ENCODE peak calls at places on chromosome 5, in eight cellular contexts. One of them, this sample, is unnamed.

GRCh38 chr5:68424799-68425537 is 209.4 kb downstream of the PIK3R1 start:
- DNase-seq in NT2/D1: no peak
- DNase-seq in pancreas: no peak
- DNase-seq in SJSA1: no peak
- DNase-seq in PC-3: peak; percentile 60
- DNase-seq in HCT116: peak; percentile 13
- DNase-seq in AG04450: no peak
- DNase-seq in CD8-positive, alpha-beta T cell: peak; percentile 24
- DNase-seq in this sample: no peak

GRCh38 chr5:126385509-126385908 is 37.7 kb upstream of the GRAMD2B start:
- DNase-seq in NT2/D1: no peak
- DNase-seq in pancreas: no peak
- DNase-seq in SJSA1: peak; percentile 45
- DNase-seq in PC-3: peak; percentile 67
- DNase-seq in HCT116: no peak
- DNase-seq in AG04450: no peak
- DNase-seq in CD8-positive, alpha-beta T cell: no peak
- DNase-seq in this sample: no peak

GRCh38 chr5:14108170-14108996 is 34.8 kb upstream of the TRIO start:
- DNase-seq in NT2/D1: peak; percentile 38
- DNase-seq in pancreas: peak; percentile 62
- DNase-seq in SJSA1: peak; percentile 80
- DNase-seq in PC-3: peak; percentile 91
- DNase-seq in HCT116: peak; percentile 71
- DNase-seq in AG04450: peak; percentile 73
- DNase-seq in CD8-positive, alpha-beta T cell: no peak
- DNase-seq in this sample: peak; percentile 81

GRCh38 chr5:78734094-78734845 is 85.7 kb upstream of the LHFPL2 start:
- DNase-seq in NT2/D1: no peak
- DNase-seq in pancreas: no peak
- DNase-seq in SJSA1: peak; percentile 40
- DNase-seq in PC-3: no peak
- DNase-seq in HCT116: no peak
- DNase-seq in AG04450: no peak
- DNase-seq in CD8-positive, alpha-beta T cell: no peak
- DNase-seq in this sample: no peak

GRCh38 chr5:20105915-20106314 is 117.9 kb upstream of the CDH18 start:
- DNase-seq in NT2/D1: no peak
- DNase-seq in pancreas: no peak
- DNase-seq in SJSA1: no peak
- DNase-seq in PC-3: no peak
- DNase-seq in HCT116: no peak
- DNase-seq in AG04450: no peak
- DNase-seq in CD8-positive, alpha-beta T cell: no peak
- DNase-seq in this sample: no peak

GRCh38 chr5:122145906-122146305 is 16.6 kb downstream of the ZNF474 start:
- DNase-seq in NT2/D1: no peak
- DNase-seq in pancreas: no peak
- DNase-seq in SJSA1: no peak
- DNase-seq in PC-3: no peak
- DNase-seq in HCT116: no peak
- DNase-seq in AG04450: no peak
- DNase-seq in CD8-positive, alpha-beta T cell: no peak
- DNase-seq in this sample: no peak

GRCh38 chr5:93107141-93107540 is 473.9 kb downstream of the NR2F1-AS1 start:
- DNase-seq in NT2/D1: no peak
- DNase-seq in pancreas: no peak
- DNase-seq in SJSA1: no peak
- DNase-seq in PC-3: no peak
- DNase-seq in HCT116: no peak
- DNase-seq in AG04450: no peak
- DNase-seq in CD8-positive, alpha-beta T cell: no peak
- DNase-seq in this sample: no peak

GRCh38 chr5:56917534-56917933 is 8.1 kb downstream of the SETD9 start:
- DNase-seq in NT2/D1: no peak
- DNase-seq in pancreas: no peak
- DNase-seq in SJSA1: no peak
- DNase-seq in PC-3: no peak
- DNase-seq in HCT116: no peak
- DNase-seq in AG04450: no peak
- DNase-seq in CD8-positive, alpha-beta T cell: no peak
- DNase-seq in this sample: no peak

GRCh38 chr5:80686757-80687156 is 32.0 kb upstream of the DHFR start:
- DNase-seq in NT2/D1: no peak
- DNase-seq in pancreas: no peak
- DNase-seq in SJSA1: no peak
- DNase-seq in PC-3: peak; percentile 40
- DNase-seq in HCT116: peak; percentile 2
- DNase-seq in AG04450: no peak
- DNase-seq in CD8-positive, alpha-beta T cell: no peak
- DNase-seq in this sample: no peak

GRCh38 chr5:133236976-133237375 is 185.2 kb downstream of the HSPA4 start:
- DNase-seq in NT2/D1: no peak
- DNase-seq in pancreas: no peak
- DNase-seq in SJSA1: no peak
- DNase-seq in PC-3: no peak
- DNase-seq in HCT116: no peak
- DNase-seq in AG04450: no peak
- DNase-seq in CD8-positive, alpha-beta T cell: no peak
- DNase-seq in this sample: no peak

GRCh38 chr5:132761321-132762240 is 14.4 kb downstream of the CCNI2 start:
- DNase-seq in NT2/D1: no peak
- DNase-seq in pancreas: no peak
- DNase-seq in SJSA1: no peak
- DNase-seq in PC-3: no peak
- DNase-seq in HCT116: no peak
- DNase-seq in AG04450: no peak
- DNase-seq in CD8-positive, alpha-beta T cell: no peak
- DNase-seq in this sample: peak; percentile 16

GRCh38 chr5:168740055-168740820 is 161.1 kb upstream of the PANK3 start:
- DNase-seq in NT2/D1: no peak
- DNase-seq in pancreas: no peak
- DNase-seq in SJSA1: no peak
- DNase-seq in PC-3: no peak
- DNase-seq in HCT116: no peak
- DNase-seq in AG04450: no peak
- DNase-seq in CD8-positive, alpha-beta T cell: no peak
- DNase-seq in this sample: no peak

GRCh38 chr5:43041669-43042175 is 1.6 kb upstream of the ANXA2R start:
- DNase-seq in NT2/D1: no peak
- DNase-seq in pancreas: peak; percentile 61
- DNase-seq in SJSA1: peak; percentile 89
- DNase-seq in PC-3: peak; percentile 76
- DNase-seq in HCT116: no peak
- DNase-seq in AG04450: peak; percentile 76
- DNase-seq in CD8-positive, alpha-beta T cell: no peak
- DNase-seq in this sample: peak; percentile 81

GRCh38 chr5:159038907-159039306 is 60.8 kb downstream of the EBF1 start:
- DNase-seq in NT2/D1: no peak
- DNase-seq in pancreas: no peak
- DNase-seq in SJSA1: peak; percentile 92
- DNase-seq in PC-3: no peak
- DNase-seq in HCT116: no peak
- DNase-seq in AG04450: peak; percentile 73
- DNase-seq in CD8-positive, alpha-beta T cell: no peak
- DNase-seq in this sample: no peak

GRCh38 chr5:179311091-179311470 is 34.2 kb downstream of the ADAMTS2 start:
- DNase-seq in NT2/D1: no peak
- DNase-seq in pancreas: no peak
- DNase-seq in SJSA1: no peak
- DNase-seq in PC-3: no peak
- DNase-seq in HCT116: no peak
- DNase-seq in AG04450: no peak
- DNase-seq in CD8-positive, alpha-beta T cell: no peak
- DNase-seq in this sample: no peak

GRCh38 chr5:34731435-34732232 is 75.5 kb downstream of the RAI14 start:
- DNase-seq in NT2/D1: no peak
- DNase-seq in pancreas: no peak
- DNase-seq in SJSA1: no peak
- DNase-seq in PC-3: no peak
- DNase-seq in HCT116: no peak
- DNase-seq in AG04450: no peak
- DNase-seq in CD8-positive, alpha-beta T cell: no peak
- DNase-seq in this sample: no peak

GRCh38 chr5:83244516-83244915 is 167.2 kb downstream of the XRCC4 start:
- DNase-seq in NT2/D1: no peak
- DNase-seq in pancreas: no peak
- DNase-seq in SJSA1: no peak
- DNase-seq in PC-3: no peak
- DNase-seq in HCT116: no peak
- DNase-seq in AG04450: no peak
- DNase-seq in CD8-positive, alpha-beta T cell: no peak
- DNase-seq in this sample: no peak

DNA sequence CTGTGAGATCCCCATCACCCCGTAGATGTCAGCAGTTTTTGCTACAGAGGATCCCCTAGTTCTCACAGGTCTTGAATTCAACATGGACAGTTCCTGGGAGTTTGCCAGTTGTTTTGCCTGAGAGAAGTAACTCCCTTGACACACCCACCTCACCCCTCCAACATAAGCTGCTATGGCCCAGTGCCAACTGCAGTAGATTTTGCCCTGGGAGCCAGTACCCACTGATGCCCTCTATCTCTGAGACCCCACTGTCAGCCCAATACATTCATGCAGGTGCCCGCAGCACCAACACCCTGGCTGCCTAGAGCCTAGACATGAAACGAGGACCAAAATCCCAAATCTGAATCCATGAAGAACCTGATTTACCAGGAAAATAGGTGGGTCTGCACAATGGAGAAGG is 583.9 kb upstream of the CTNND2 start:
- DNase-seq in NT2/D1: no peak
- DNase-seq in pancreas: no peak
- DNase-seq in SJSA1: no peak
- DNase-seq in PC-3: no peak
- DNase-seq in HCT116: no peak
- DNase-seq in AG04450: no peak
- DNase-seq in CD8-positive, alpha-beta T cell: no peak
- DNase-seq in this sample: no peak
- H3K9me3 ChIP-seq in NT2/D1: no peaks in the 10 kb centered on the region
- H3K9me3 ChIP-seq in pancreas: no peaks in the 10 kb centered on the region
- H3K9me3 ChIP-seq in SJSA1: peaks cover 9% of the 10 kb centered on the region
- H3K9me3 ChIP-seq in PC-3: no peaks in the 10 kb centered on the region
- H3K9me3 ChIP-seq in HCT116: no peaks in the 10 kb centered on the region
- H3K9me3 ChIP-seq in AG04450: peaks cover 12% of the 10 kb centered on the region
- H3K9me3 ChIP-seq in CD8-positive, alpha-beta T cell: no peaks in the 10 kb centered on the region
- H3K9me3 ChIP-seq in this sample: peaks cover 24% of the 10 kb centered on the region

GRCh38 chr5:28344803-28345433 is 1306.5 kb upstream of the CDH9 start:
- DNase-seq in NT2/D1: peak; percentile 46
- DNase-seq in pancreas: no peak
- DNase-seq in SJSA1: no peak
- DNase-seq in PC-3: peak; percentile 77
- DNase-seq in HCT116: no peak
- DNase-seq in AG04450: no peak
- DNase-seq in CD8-positive, alpha-beta T cell: no peak
- DNase-seq in this sample: no peak

DNA sequence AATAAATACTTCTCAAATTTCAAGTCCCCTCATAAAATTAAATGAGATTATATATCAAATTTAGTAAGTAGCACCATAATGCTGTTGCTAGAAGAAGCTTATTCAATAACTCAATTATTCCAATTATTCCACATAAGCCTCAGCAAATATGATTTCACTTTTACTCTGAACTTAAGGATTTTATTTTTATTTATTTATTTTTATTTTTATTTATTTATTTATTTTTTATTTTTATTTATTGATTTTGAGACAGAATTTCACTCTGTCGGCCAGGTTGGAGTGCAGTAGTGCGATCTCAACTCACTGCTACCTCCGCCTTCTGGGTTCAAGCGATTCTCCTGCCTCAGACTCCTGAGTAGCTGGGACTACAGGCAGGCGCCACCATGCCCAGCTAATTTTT is 1308.3 kb upstream of the CDH9 start:
- DNase-seq in NT2/D1: no peak
- DNase-seq in pancreas: no peak
- DNase-seq in SJSA1: no peak
- DNase-seq in PC-3: no peak
- DNase-seq in HCT116: no peak
- DNase-seq in AG04450: no peak
- DNase-seq in CD8-positive, alpha-beta T cell: no peak
- DNase-seq in this sample: no peak
- H3K9me3 ChIP-seq in NT2/D1: no peaks in the 10 kb centered on the region
- H3K9me3 ChIP-seq in pancreas: no peaks in the 10 kb centered on the region
- H3K9me3 ChIP-seq in SJSA1: no peaks in the 10 kb centered on the region
- H3K9me3 ChIP-seq in PC-3: peaks cover 4% of the 10 kb centered on the region
- H3K9me3 ChIP-seq in HCT116: peaks cover 4% of the 10 kb centered on the region
- H3K9me3 ChIP-seq in AG04450: peaks cover 12% of the 10 kb centered on the region
- H3K9me3 ChIP-seq in CD8-positive, alpha-beta T cell: no peaks in the 10 kb centered on the region
- H3K9me3 ChIP-seq in this sample: peaks cover 26% of the 10 kb centered on the region

GRCh38 chr5:106755789-106756188 is 914.9 kb downstream of the EFNA5 start:
- DNase-seq in NT2/D1: no peak
- DNase-seq in pancreas: no peak
- DNase-seq in SJSA1: no peak
- DNase-seq in PC-3: no peak
- DNase-seq in HCT116: no peak
- DNase-seq in AG04450: no peak
- DNase-seq in CD8-positive, alpha-beta T cell: no peak
- DNase-seq in this sample: no peak
- H3K9me3 ChIP-seq in NT2/D1: no peaks in the 10 kb centered on the region
- H3K9me3 ChIP-seq in pancreas: no peaks in the 10 kb centered on the region
- H3K9me3 ChIP-seq in SJSA1: no peaks in the 10 kb centered on the region
- H3K9me3 ChIP-seq in PC-3: no peaks in the 10 kb centered on the region
- H3K9me3 ChIP-seq in HCT116: no peaks in the 10 kb centered on the region
- H3K9me3 ChIP-seq in AG04450: no peaks in the 10 kb centered on the region
- H3K9me3 ChIP-seq in CD8-positive, alpha-beta T cell: no peaks in the 10 kb centered on the region
- H3K9me3 ChIP-seq in this sample: no peaks in the 10 kb centered on the region

GRCh38 chr5:173595826-173596225 is 20.6 kb downstream of the BOD1 start:
- DNase-seq in NT2/D1: no peak
- DNase-seq in pancreas: no peak
- DNase-seq in SJSA1: peak; percentile 93
- DNase-seq in PC-3: no peak
- DNase-seq in HCT116: no peak
- DNase-seq in AG04450: no peak
- DNase-seq in CD8-positive, alpha-beta T cell: no peak
- DNase-seq in this sample: no peak

GRCh38 chr5:173594061-173594460 is 22.4 kb downstream of the BOD1 start:
- DNase-seq in NT2/D1: no peak
- DNase-seq in pancreas: no peak
- DNase-seq in SJSA1: peak; percentile 64
- DNase-seq in PC-3: no peak
- DNase-seq in HCT116: no peak
- DNase-seq in AG04450: no peak
- DNase-seq in CD8-positive, alpha-beta T cell: no peak
- DNase-seq in this sample: no peak

GRCh38 chr5:173592050-173592669 is 24.3 kb downstream of the BOD1 start:
- DNase-seq in NT2/D1: peak; percentile 28
- DNase-seq in pancreas: no peak
- DNase-seq in SJSA1: no peak
- DNase-seq in PC-3: peak; percentile 31
- DNase-seq in HCT116: peak; percentile 51
- DNase-seq in AG04450: no peak
- DNase-seq in CD8-positive, alpha-beta T cell: no peak
- DNase-seq in this sample: no peak

GRCh38 chr5:173590436-173591299 is 25.8 kb downstream of the BOD1 start:
- DNase-seq in NT2/D1: no peak
- DNase-seq in pancreas: no peak
- DNase-seq in SJSA1: no peak
- DNase-seq in PC-3: no peak
- DNase-seq in HCT116: no peak
- DNase-seq in AG04450: no peak
- DNase-seq in CD8-positive, alpha-beta T cell: no peak
- DNase-seq in this sample: no peak

DNA sequence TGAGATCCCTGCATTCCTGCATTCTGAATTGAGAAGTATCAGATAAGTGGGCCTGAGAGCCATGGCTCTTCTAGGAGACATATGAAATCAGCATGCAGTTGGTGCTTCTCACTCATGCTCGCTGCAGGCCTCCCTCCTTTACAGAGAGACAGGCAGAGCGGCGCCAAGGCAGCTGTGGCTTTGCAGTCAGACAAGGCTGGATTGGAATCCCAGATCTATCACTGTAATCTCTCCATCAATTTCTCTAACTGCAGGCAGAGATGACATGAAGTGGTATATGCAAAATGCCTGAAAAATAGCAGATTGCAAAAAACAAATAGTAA is 25.2 kb downstream of the BOD1 start:
- DNase-seq in NT2/D1: no peak
- DNase-seq in pancreas: no peak
- DNase-seq in SJSA1: no peak
- DNase-seq in PC-3: no peak
- DNase-seq in HCT116: no peak
- DNase-seq in AG04450: no peak
- DNase-seq in CD8-positive, alpha-beta T cell: no peak
- DNase-seq in this sample: no peak
- H3K9me3 ChIP-seq in NT2/D1: peaks cover 30% of the 10 kb centered on the region
- H3K9me3 ChIP-seq in pancreas: no peaks in the 10 kb centered on the region
- H3K9me3 ChIP-seq in SJSA1: peaks cover 18% of the 10 kb centered on the region
- H3K9me3 ChIP-seq in PC-3: peaks cover 20% of the 10 kb centered on the region
- H3K9me3 ChIP-seq in HCT116: peaks cover 23% of the 10 kb centered on the region
- H3K9me3 ChIP-seq in AG04450: peaks cover 19% of the 10 kb centered on the region
- H3K9me3 ChIP-seq in CD8-positive, alpha-beta T cell: peaks cover 24% of the 10 kb centered on the region
- H3K9me3 ChIP-seq in this sample: peaks cover 39% of the 10 kb centered on the region

This sample was measured in mucosa of descending colon.